ENCODE peak calls at places on chromosomes 6 and 20, in ten cellular contexts. D, E, O, J, A, G, K, Z, N and L are unnamed samples.

GRCh38 chr6:169034523-169035167 is 219.0 kb downstream of the THBS2 start:
- DNase-seq in D (no peak), E (no peak), O (no peak), J (no peak), A (no peak), G (no peak), K (no peak), Z (no peak), N (no peak), L (no peak)

GRCh38 chr20:51978081-51978501 is 175.8 kb upstream of the SALL4 start:
- DNase-seq in D (no peak), E (no peak), O (no peak), J (no peak), A (no peak), G (no peak), K (no peak), Z (no peak), N (no peak), L (no peak)

GRCh38 chr6:158517581-158517980 is 42.3 kb upstream of the TMEM181 start:
- DNase-seq in D (no peak), E (no peak), O (no peak), J (no peak), A (no peak), G (no peak), K (no peak), Z (no peak), N (no peak), L (no peak)

GRCh38 chr6:12343440-12344162 is 53.4 kb downstream of the EDN1 start:
- DNase-seq in D (no peak), E (peak; percentile 78), O (no peak), J (no peak), A (no peak), G (no peak), K (no peak), Z (no peak), N (no peak), L (no peak)

GRCh38 chr6:158694913-158695312 is 45.1 kb downstream of the SYTL3 start:
- DNase-seq in D (no peak), E (no peak), O (no peak), J (no peak), A (no peak), G (no peak), K (no peak), Z (no peak), N (no peak), L (no peak)

GRCh38 chr6:2476376-2476775 is 231.0 kb upstream of the GMDS start:
- DNase-seq in D (no peak), E (no peak), O (no peak), J (no peak), A (no peak), G (peak; percentile 59), K (no peak), Z (no peak), N (no peak), L (no peak)

GRCh38 chr6:23212398-23212797 is 643.0 kb downstream of the HDGFL1 start:
- DNase-seq in D (no peak), E (no peak), O (no peak), J (no peak), A (no peak), G (no peak), K (no peak), Z (no peak), N (no peak), L (no peak)

GRCh38 chr6:45841062-45841461 is 174.6 kb downstream of the CLIC5 start:
- DNase-seq in D (no peak), E (no peak), O (no peak), J (no peak), A (no peak), G (no peak), K (no peak), Z (no peak), N (no peak), L (no peak)

GRCh38 chr6:144931172-144932035 is 646.3 kb downstream of the UTRN start:
- DNase-seq in D (no peak), E (no peak), O (no peak), J (no peak), A (no peak), G (peak; percentile 25), K (no peak), Z (peak; percentile 78), N (no peak), L (no peak)

GRCh38 chr6:165746331-165746730 is 83.3 kb upstream of the PDE10A start:
- DNase-seq in D (no peak), E (no peak), O (no peak), J (no peak), A (no peak), G (no peak), K (no peak), Z (no peak), N (no peak), L (no peak)

GRCh38 chr6:29723666-29724588 is 693 bp downstream of the HLA-F start:
- DNase-seq in D (peak; percentile 37), E (peak; percentile 80), O (peak; percentile 57), J (peak; percentile 75), A (peak; percentile 70), G (peak; percentile 30), K (peak; percentile 76), Z (peak; percentile 80), N (peak; percentile 75), L (peak; percentile 74)

GRCh38 chr6:119978274-119978889 is 628.8 kb upstream of the MAN1A1 start:
- DNase-seq in D (no peak), E (no peak), O (no peak), J (no peak), A (no peak), G (peak; percentile 8), K (no peak), Z (peak; percentile 51), N (no peak), L (no peak)

GRCh38 chr20:45779011-45779915 is 12.4 kb downstream of the WFDC3 start:
- DNase-seq in D (peak; percentile 85), E (peak; percentile 63), O (peak; percentile 75), J (peak; percentile 74), A (peak; percentile 62), G (peak; percentile 99), K (peak; percentile 97), Z (no peak), N (no peak), L (no peak)

GRCh38 chr20:42255820-42256219 is 637.6 kb upstream of the CHD6 start:
- DNase-seq in D (no peak), E (no peak), O (no peak), J (no peak), A (no peak), G (no peak), K (no peak), Z (no peak), N (no peak), L (no peak)

GRCh38 chr20:47789081-47789998 is 4.1 kb upstream of the SULF2 start:
- DNase-seq in D (no peak), E (no peak), O (no peak), J (no peak), A (no peak), G (no peak), K (no peak), Z (no peak), N (no peak), L (no peak)

GRCh38 chr20:47788741-47789080 is 3.4 kb upstream of the SULF2 start:
- DNase-seq in D (no peak), E (no peak), O (no peak), J (no peak), A (no peak), G (no peak), K (no peak), Z (no peak), N (no peak), L (no peak)

GRCh38 chr20:47792021-47792618 is 6.8 kb upstream of the SULF2 start:
- DNase-seq in D (peak; percentile 77), E (no peak), O (peak; percentile 64), J (no peak), A (peak; percentile 71), G (peak; percentile 84), K (peak; percentile 93), Z (no peak), N (no peak), L (no peak)

GRCh38 chr20:47790032-47790965 is 5.0 kb upstream of the SULF2 start:
- DNase-seq in D (no peak), E (no peak), O (no peak), J (no peak), A (no peak), G (peak; percentile 89), K (no peak), Z (no peak), N (no peak), L (no peak)

GRCh38 chr20:47791084-47791599 is 5.9 kb upstream of the SULF2 start:
- DNase-seq in D (no peak), E (no peak), O (no peak), J (no peak), A (no peak), G (peak; percentile 53), K (no peak), Z (no peak), N (no peak), L (no peak)
- H3K27ac ChIP-seq in D (no peak overlapping the region), E (no peak overlapping the region), O (no peak overlapping the region), J (no peak overlapping the region), A (no peak overlapping the region), G (peak overlapping the region; percentile 98), K (peak overlapping the region; percentile 65), Z (no peak overlapping the region), N (no peak overlapping the region), L (no peak overlapping the region)

GRCh38 chr6:134065706-134066105 is 13.3 kb upstream of the SLC2A12 start:
- DNase-seq in D (no peak), E (no peak), O (no peak), J (no peak), A (no peak), G (no peak), K (no peak), Z (peak; percentile 82), N (no peak), L (no peak)
- TF ChIP-seq CTCF in D (peak; percentile 22), E (peak; percentile 37), O (peak; percentile 50), J (no peak), A (no peak), G (no peak), K (peak; percentile 14), Z (peak; percentile 78), N (peak; percentile 43), L (peak; percentile 45)

DNA sequence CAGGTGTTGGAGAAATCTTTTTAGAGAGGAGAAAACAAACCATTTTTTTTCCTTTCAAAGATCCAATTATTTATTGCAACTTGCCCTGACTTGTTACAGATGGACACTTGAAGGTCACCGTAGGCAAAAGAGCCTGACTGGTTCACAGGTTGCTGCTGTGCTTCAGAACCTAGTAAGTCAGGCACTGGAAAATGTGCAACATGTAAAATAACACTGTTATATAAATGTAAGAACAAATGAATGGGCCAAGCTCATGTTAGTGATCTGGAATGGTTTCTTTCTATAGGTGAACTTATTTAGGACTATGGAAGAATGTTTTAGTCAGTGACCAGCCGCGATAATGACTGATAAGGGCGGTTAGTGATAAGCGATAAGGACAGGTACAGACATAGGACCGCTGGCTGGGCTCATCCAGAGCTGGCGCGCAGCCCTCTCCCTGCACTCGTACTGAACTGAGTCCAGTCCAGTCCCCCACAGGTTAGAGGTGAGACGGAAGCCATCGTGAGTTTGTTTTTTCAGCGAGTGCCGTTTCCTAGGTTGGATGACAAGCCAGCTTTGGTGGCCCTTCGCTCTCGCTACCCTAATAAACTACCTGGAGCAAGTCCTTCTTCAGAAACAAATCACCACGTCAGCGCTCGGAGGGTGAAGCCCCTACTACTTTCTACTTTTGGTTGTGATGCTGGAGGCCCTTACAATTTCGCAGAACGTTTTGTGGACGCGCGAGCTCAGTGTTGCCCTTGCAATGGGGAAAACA is 94.4 kb upstream of the PRDM1 start:
- DNase-seq in D (no peak), E (peak; percentile 78), O (no peak), J (peak; percentile 67), A (no peak), G (peak; percentile 36), K (no peak), Z (peak; percentile 56), N (no peak), L (peak; percentile 16)
- H3K27ac ChIP-seq in D (no peak overlapping the region), E (peak overlapping the region; percentile 69), O (peak overlapping the region; percentile 75), J (peak overlapping the region; percentile 30), A (no peak overlapping the region), G (peak overlapping the region; percentile 62), K (no peak overlapping the region), Z (no peak overlapping the region), N (peak overlapping the region; percentile 42), L (peak overlapping the region; percentile 66)

GRCh38 chr6:16184129-16184528 is 54.3 kb upstream of the GMPR start:
- DNase-seq in D (no peak), E (peak; percentile 62), O (no peak), J (no peak), A (no peak), G (peak; percentile 30), K (no peak), Z (peak; percentile 43), N (no peak), L (no peak)
- TF ChIP-seq CTCF in D (peak; percentile 44), E (peak; percentile 47), O (peak; percentile 47), J (no peak), A (peak; percentile 5), G (no peak), K (no peak), Z (peak; percentile 67), N (no peak), L (no peak)